ENCODE peak calls at places on chromosomes 4 and X, in ten cellular contexts. M is stimulated activated CD4-positive, alpha-beta T cell treated with anti-CD3 and anti-CD28 coated beads, Interleukin-2, amount 100 ng/mL, for 24 hours; N is GM03348; O is left ventricle myocardium superior; U is SW480; J is nephron progenitor cell; C is left colon; H is lower lobe of right lung; Z is neural crest cell; P is stimulated activated naive CD4-positive, alpha-beta T cell. R is an unnamed sample.

GRCh38 chr4:43339435-43339834 is 446.9 kb downstream of the GRXCR1 start:
- DNase-seq in M (no peak), N (peak), O (no peak), U (no peak), J (no peak), C (no peak), H (no peak), Z (no peak), P (no peak), R (no peak)

GRCh38 chr4:185011408-185011807 is 6.9 kb upstream of the HELT start:
- DNase-seq in M (peak), N (no peak), O (no peak), U (peak), J (peak), C (no peak), H (no peak), Z (peak), P (no peak), R (no peak)

GRCh38 chr4:38869511-38869910 is 1.9 kb downstream of the FAM114A1 start:
- DNase-seq in M (no peak), N (peak), O (no peak), U (no peak), J (no peak), C (no peak), H (no peak), Z (no peak), P (no peak), R (no peak)

GRCh38 chrX:41737065-41737464 is 13.1 kb downstream of the GPR82 start:
- DNase-seq in M (peak), N (no peak), O (no peak), U (no peak), J (no peak), C (no peak), H (no peak), Z (no peak), P (no peak), R (no peak)

GRCh38 chr4:24775209-24775608 is 20.2 kb upstream of the SOD3 start:
- DNase-seq in M (no peak), N (no peak), O (no peak), U (no peak), J (no peak), C (no peak), H (no peak), Z (no peak), P (no peak), R (no peak)

GRCh38 chr4:29002151-29002550 is 1718.0 kb upstream of the PCDH7 start:
- DNase-seq in M (no peak), N (no peak), O (no peak), U (no peak), J (no peak), C (no peak), H (no peak), Z (no peak), P (no peak), R (no peak)

GRCh38 chrX:13780868-13781427 is 35.9 kb downstream of the GPM6B start:
- DNase-seq in M (no peak), N (no peak), O (no peak), U (no peak), J (no peak), C (no peak), H (no peak), Z (no peak), P (no peak), R (no peak)

GRCh38 chr4:13546855-13547562 is 2.7 kb upstream of the NKX3-2 start:
- DNase-seq in M (peak), N (peak), O (peak), U (no peak), J (peak), C (peak), H (no peak), Z (peak), P (no peak), R (no peak)

GRCh38 chr4:47075241-47075640 is 43.9 kb downstream of the GABRB1 start:
- DNase-seq in M (no peak), N (no peak), O (no peak), U (no peak), J (no peak), C (no peak), H (no peak), Z (no peak), P (no peak), R (no peak)

GRCh38 chrX:123962794-123963373 is 1.4 kb downstream of the STAG2 start:
- DNase-seq in M (peak), N (peak), O (peak), U (peak), J (peak), C (peak), H (peak), Z (peak), P (peak), R (peak)

GRCh38 chrX:153878969-153879653 is 6.9 kb downstream of the L1CAM start:
- DNase-seq in M (peak), N (no peak), O (no peak), U (no peak), J (peak), C (no peak), H (no peak), Z (peak), P (no peak), R (no peak)

GRCh38 chr4:141560056-141560455 is 76.3 kb upstream of the IL15 start:
- DNase-seq in M (no peak), N (no peak), O (no peak), U (no peak), J (no peak), C (no peak), H (no peak), Z (no peak), P (no peak), R (no peak)

GRCh38 chr4:7333801-7334421 is 100.8 kb downstream of the PSAPL1 start:
- DNase-seq in M (no peak), N (peak), O (no peak), U (no peak), J (no peak), C (no peak), H (peak), Z (no peak), P (no peak), R (no peak)

GRCh38 chr4:36313687-36314086 is 32.3 kb downstream of the DTHD1 start:
- DNase-seq in M (no peak), N (no peak), O (no peak), U (no peak), J (no peak), C (no peak), H (no peak), Z (no peak), P (no peak), R (no peak)

GRCh38 chr4:5774416-5775056 is 63.5 kb downstream of the EVC start:
- DNase-seq in M (no peak), N (no peak), O (no peak), U (no peak), J (no peak), C (no peak), H (no peak), Z (no peak), P (no peak), R (no peak)

GRCh38 chr4:132498215-132498614 is 650.9 kb upstream of the PCDH10 start:
- DNase-seq in M (no peak), N (no peak), O (no peak), U (no peak), J (no peak), C (no peak), H (no peak), Z (no peak), P (no peak), R (no peak)

GRCh38 chrX:2627272-2627867 is 63.7 kb upstream of the CD99 start:
- DNase-seq in M (peak), N (peak), O (no peak), U (peak), J (peak), C (peak), H (no peak), Z (peak), P (no peak), R (peak)

GRCh38 chr4:159655547-159655946 is 552.7 kb downstream of the RAPGEF2 start:
- DNase-seq in M (no peak), N (no peak), O (no peak), U (peak), J (no peak), C (no peak), H (no peak), Z (no peak), P (no peak), R (no peak)